ENCODE peak calls at places on chromosomes 16 and 17, in seven cellular contexts. One of them, this sample, is unnamed.

GRCh38 chr16:64182985-64183384 is 938.9 kb downstream of the CDH11 start:
- DNase-seq in H1: no peak
- DNase-seq in GM12891: no peak
- DNase-seq in GM12878: no peak
- DNase-seq in HepG2: no peak
- DNase-seq in SK-N-SH: no peak
- DNase-seq in K562: no peak
- DNase-seq in this sample: no peak

GRCh38 chr17:8091033-8091687 is 3.6 kb upstream of the ALOX12B start:
- DNase-seq in H1: no peak
- DNase-seq in GM12891: peak; percentile 43
- DNase-seq in GM12878: peak; percentile 61
- DNase-seq in HepG2: no peak
- DNase-seq in SK-N-SH: no peak
- DNase-seq in K562: no peak
- DNase-seq in this sample: no peak

GRCh38 chr17:79530361-79531105 is 80.3 kb downstream of the RBFOX3 start:
- DNase-seq in H1: no peak
- DNase-seq in GM12891: no peak
- DNase-seq in GM12878: no peak
- DNase-seq in HepG2: no peak
- DNase-seq in SK-N-SH: no peak
- DNase-seq in K562: no peak
- DNase-seq in this sample: no peak

GRCh38 chr16:89924298-89924924 is 1.3 kb downstream of the TUBB3 start:
- DNase-seq in H1: peak; percentile 84
- DNase-seq in GM12891: no peak
- DNase-seq in GM12878: no peak
- DNase-seq in HepG2: peak; percentile 55
- DNase-seq in SK-N-SH: peak; percentile 67
- DNase-seq in K562: peak; percentile 46
- DNase-seq in this sample: no peak

GRCh38 chr17:45123930-45124796 is 8.2 kb downstream of the PLCD3 start:
- DNase-seq in H1: no peak
- DNase-seq in GM12891: no peak
- DNase-seq in GM12878: no peak
- DNase-seq in HepG2: peak; percentile 86
- DNase-seq in SK-N-SH: peak; percentile 80
- DNase-seq in K562: peak; percentile 77
- DNase-seq in this sample: no peak

GRCh38 chr17:48597775-48598631 is 4.4 kb upstream of the HOXB5 start:
- DNase-seq in H1: no peak
- DNase-seq in GM12891: peak; percentile 58
- DNase-seq in GM12878: no peak
- DNase-seq in HepG2: no peak
- DNase-seq in SK-N-SH: no peak
- DNase-seq in K562: no peak
- DNase-seq in this sample: peak; percentile 61

GRCh38 chr17:44389723-44390202 is 314 bp upstream of the ITGA2B start:
- DNase-seq in H1: no peak
- DNase-seq in GM12891: no peak
- DNase-seq in GM12878: no peak
- DNase-seq in HepG2: no peak
- DNase-seq in SK-N-SH: no peak
- DNase-seq in K562: no peak
- DNase-seq in this sample: no peak

GRCh38 chr17:4499431-4500187 is 928 bp downstream of the SPNS2 start:
- DNase-seq in H1: peak; percentile 75
- DNase-seq in GM12891: no peak
- DNase-seq in GM12878: no peak
- DNase-seq in HepG2: no peak
- DNase-seq in SK-N-SH: peak; percentile 75
- DNase-seq in K562: peak; percentile 39
- DNase-seq in this sample: no peak

GRCh38 chr16:67919618-67920210 is 11.9 kb downstream of the CTRL start:
- DNase-seq in H1: no peak
- DNase-seq in GM12891: no peak
- DNase-seq in GM12878: no peak
- DNase-seq in HepG2: no peak
- DNase-seq in SK-N-SH: no peak
- DNase-seq in K562: no peak
- DNase-seq in this sample: no peak

GRCh38 chr17:18228176-18228682 is 2.8 kb downstream of the LLGL1 start:
- DNase-seq in H1: no peak
- DNase-seq in GM12891: no peak
- DNase-seq in GM12878: no peak
- DNase-seq in HepG2: no peak
- DNase-seq in SK-N-SH: no peak
- DNase-seq in K562: no peak
- DNase-seq in this sample: no peak

GRCh38 chr17:46916211-46916610 is 6.7 kb upstream of the GOSR2 start:
- DNase-seq in H1: no peak
- DNase-seq in GM12891: no peak
- DNase-seq in GM12878: no peak
- DNase-seq in HepG2: no peak
- DNase-seq in SK-N-SH: no peak
- DNase-seq in K562: no peak
- DNase-seq in this sample: no peak

GRCh38 chr17:70378005-70378404 is 208.7 kb downstream of the KCNJ2 start:
- DNase-seq in H1: no peak
- DNase-seq in GM12891: no peak
- DNase-seq in GM12878: no peak
- DNase-seq in HepG2: no peak
- DNase-seq in SK-N-SH: peak; percentile 20
- DNase-seq in K562: no peak
- DNase-seq in this sample: no peak

GRCh38 chr16:21100447-21100846 is 50.2 kb downstream of the DNAH3 start:
- DNase-seq in H1: no peak
- DNase-seq in GM12891: no peak
- DNase-seq in GM12878: no peak
- DNase-seq in HepG2: no peak
- DNase-seq in SK-N-SH: no peak
- DNase-seq in K562: no peak
- DNase-seq in this sample: no peak

GRCh38 chr17:55266051-55266957 is 1.5 kb downstream of the HLF start:
- DNase-seq in H1: peak; percentile 50
- DNase-seq in GM12891: no peak
- DNase-seq in GM12878: no peak
- DNase-seq in HepG2: peak; percentile 64
- DNase-seq in SK-N-SH: peak; percentile 43
- DNase-seq in K562: no peak
- DNase-seq in this sample: no peak

GRCh38 chr17:79832211-79833109 is 6.8 kb downstream of the CBX4 start:
- DNase-seq in H1: peak; percentile 74
- DNase-seq in GM12891: no peak
- DNase-seq in GM12878: no peak
- DNase-seq in HepG2: peak; percentile 85
- DNase-seq in SK-N-SH: peak; percentile 63
- DNase-seq in K562: peak; percentile 67
- DNase-seq in this sample: no peak

GRCh38 chr17:8799001-8799850 is at the start of gene MFSD6L:
- DNase-seq in H1: peak; percentile 83
- DNase-seq in GM12891: no peak
- DNase-seq in GM12878: no peak
- DNase-seq in HepG2: no peak
- DNase-seq in SK-N-SH: no peak
- DNase-seq in K562: no peak
- DNase-seq in this sample: no peak

GRCh38 chr16:83441523-83441922 is 366.3 kb upstream of the HSBP1 start:
- DNase-seq in H1: no peak
- DNase-seq in GM12891: no peak
- DNase-seq in GM12878: no peak
- DNase-seq in HepG2: no peak
- DNase-seq in SK-N-SH: no peak
- DNase-seq in K562: no peak
- DNase-seq in this sample: no peak

GRCh38 chr16:88418869-88419268 is 34.2 kb upstream of the ZFPM1 start:
- DNase-seq in H1: no peak
- DNase-seq in GM12891: no peak
- DNase-seq in GM12878: no peak
- DNase-seq in HepG2: no peak
- DNase-seq in SK-N-SH: peak; percentile 64
- DNase-seq in K562: no peak
- DNase-seq in this sample: no peak
- TF ChIP-seq POLR2AphosphoS5 in H1: no peak
- TF ChIP-seq POLR2AphosphoS5 in GM12891: no peak
- TF ChIP-seq POLR2AphosphoS5 in GM12878: no peak
- TF ChIP-seq POLR2AphosphoS5 in HepG2: no peak
- TF ChIP-seq POLR2AphosphoS5 in SK-N-SH: no peak
- TF ChIP-seq POLR2AphosphoS5 in K562: no peak
- TF ChIP-seq POLR2AphosphoS5 in this sample: no peak

DNA sequence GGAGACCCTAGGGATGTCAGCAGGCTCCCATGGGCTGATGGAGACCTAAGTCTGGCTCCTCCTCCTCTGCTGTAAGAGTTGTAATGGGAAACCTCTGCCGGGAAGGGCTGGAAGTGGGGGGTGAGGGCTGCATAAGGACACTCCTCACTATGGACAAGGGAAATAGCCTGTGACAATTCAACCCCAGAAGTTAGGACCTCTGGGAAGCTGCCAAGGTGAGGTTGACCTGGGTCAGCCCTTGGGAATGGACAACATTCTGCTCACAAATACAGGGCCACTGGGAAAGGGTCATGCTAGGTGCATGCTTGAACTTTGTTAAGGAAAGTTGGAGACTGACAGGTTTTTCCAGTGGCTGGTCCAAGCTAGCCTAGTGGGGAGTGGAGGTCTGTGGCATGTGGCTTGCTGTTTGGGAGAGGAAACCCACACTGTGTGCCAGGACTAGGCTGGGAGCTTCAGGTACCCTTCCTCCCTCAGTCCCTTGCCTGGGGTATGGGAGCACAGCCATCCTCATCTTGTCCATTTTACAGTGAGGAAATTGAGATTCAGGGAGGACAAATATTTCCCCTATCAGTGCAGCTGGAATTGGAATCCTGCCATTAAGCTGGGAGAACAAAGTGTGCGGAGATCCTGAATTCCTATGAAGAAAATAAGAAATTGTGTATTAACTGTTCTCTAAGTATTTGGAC is 190.4 kb downstream of the SALL1 start:
- DNase-seq in H1: no peak
- DNase-seq in GM12891: no peak
- DNase-seq in GM12878: no peak
- DNase-seq in HepG2: no peak
- DNase-seq in SK-N-SH: no peak
- DNase-seq in K562: no peak
- DNase-seq in this sample: no peak
- TF ChIP-seq TAF1 in H1: no peak
- TF ChIP-seq TAF1 in GM12891: no peak
- TF ChIP-seq TAF1 in GM12878: no peak
- TF ChIP-seq TAF1 in HepG2: no peak
- TF ChIP-seq TAF1 in SK-N-SH: no peak
- TF ChIP-seq TAF1 in K562: no peak
- TF ChIP-seq TAF1 in this sample: no peak

GRCh38 chr17:75876190-75876937 is 2.0 kb downstream of the TRIM47 start:
- DNase-seq in H1: peak; percentile 73
- DNase-seq in GM12891: no peak
- DNase-seq in GM12878: no peak
- DNase-seq in HepG2: peak; percentile 97
- DNase-seq in SK-N-SH: peak; percentile 72
- DNase-seq in K562: no peak
- DNase-seq in this sample: no peak

GRCh38 chr17:75875182-75875939 is 3.0 kb downstream of the TRIM47 start:
- DNase-seq in H1: no peak
- DNase-seq in GM12891: no peak
- DNase-seq in GM12878: no peak
- DNase-seq in HepG2: no peak
- DNase-seq in SK-N-SH: peak; percentile 75
- DNase-seq in K562: no peak
- DNase-seq in this sample: no peak

GRCh38 chr17:75874323-75875181 is 3.8 kb downstream of the TRIM47 start:
- DNase-seq in H1: no peak
- DNase-seq in GM12891: no peak
- DNase-seq in GM12878: no peak
- DNase-seq in HepG2: no peak
- DNase-seq in SK-N-SH: peak; percentile 41
- DNase-seq in K562: peak; percentile 9
- DNase-seq in this sample: no peak

GRCh38 chr17:75876938-75877751 is 1.2 kb downstream of the TRIM47 start:
- DNase-seq in H1: peak; percentile 70
- DNase-seq in GM12891: no peak
- DNase-seq in GM12878: no peak
- DNase-seq in HepG2: peak; percentile 74
- DNase-seq in SK-N-SH: peak; percentile 62
- DNase-seq in K562: no peak
- DNase-seq in this sample: no peak

DNA sequence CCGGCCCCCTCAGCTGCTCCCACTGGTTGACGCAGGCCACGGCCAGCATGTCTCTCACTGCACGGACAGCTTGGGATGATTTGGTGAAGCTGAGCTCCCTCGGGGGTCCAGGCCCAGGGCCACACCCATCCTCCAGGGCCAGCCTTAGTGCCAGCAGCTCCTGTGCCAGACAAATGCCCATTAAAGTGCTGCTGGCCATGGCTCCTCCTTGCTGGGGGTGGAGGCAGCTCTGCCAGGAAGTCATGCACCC is 2.5 kb downstream of the TRIM47 start:
- DNase-seq in H1: no peak
- DNase-seq in GM12891: no peak
- DNase-seq in GM12878: no peak
- DNase-seq in HepG2: no peak
- DNase-seq in SK-N-SH: peak; percentile 64
- DNase-seq in K562: no peak
- DNase-seq in this sample: no peak
- TF ChIP-seq POLR2AphosphoS5 in H1: no peak
- TF ChIP-seq POLR2AphosphoS5 in GM12891: no peak
- TF ChIP-seq POLR2AphosphoS5 in GM12878: no peak
- TF ChIP-seq POLR2AphosphoS5 in HepG2: no peak
- TF ChIP-seq POLR2AphosphoS5 in SK-N-SH: no peak
- TF ChIP-seq POLR2AphosphoS5 in K562: no peak
- TF ChIP-seq POLR2AphosphoS5 in this sample: no peak

DNA sequence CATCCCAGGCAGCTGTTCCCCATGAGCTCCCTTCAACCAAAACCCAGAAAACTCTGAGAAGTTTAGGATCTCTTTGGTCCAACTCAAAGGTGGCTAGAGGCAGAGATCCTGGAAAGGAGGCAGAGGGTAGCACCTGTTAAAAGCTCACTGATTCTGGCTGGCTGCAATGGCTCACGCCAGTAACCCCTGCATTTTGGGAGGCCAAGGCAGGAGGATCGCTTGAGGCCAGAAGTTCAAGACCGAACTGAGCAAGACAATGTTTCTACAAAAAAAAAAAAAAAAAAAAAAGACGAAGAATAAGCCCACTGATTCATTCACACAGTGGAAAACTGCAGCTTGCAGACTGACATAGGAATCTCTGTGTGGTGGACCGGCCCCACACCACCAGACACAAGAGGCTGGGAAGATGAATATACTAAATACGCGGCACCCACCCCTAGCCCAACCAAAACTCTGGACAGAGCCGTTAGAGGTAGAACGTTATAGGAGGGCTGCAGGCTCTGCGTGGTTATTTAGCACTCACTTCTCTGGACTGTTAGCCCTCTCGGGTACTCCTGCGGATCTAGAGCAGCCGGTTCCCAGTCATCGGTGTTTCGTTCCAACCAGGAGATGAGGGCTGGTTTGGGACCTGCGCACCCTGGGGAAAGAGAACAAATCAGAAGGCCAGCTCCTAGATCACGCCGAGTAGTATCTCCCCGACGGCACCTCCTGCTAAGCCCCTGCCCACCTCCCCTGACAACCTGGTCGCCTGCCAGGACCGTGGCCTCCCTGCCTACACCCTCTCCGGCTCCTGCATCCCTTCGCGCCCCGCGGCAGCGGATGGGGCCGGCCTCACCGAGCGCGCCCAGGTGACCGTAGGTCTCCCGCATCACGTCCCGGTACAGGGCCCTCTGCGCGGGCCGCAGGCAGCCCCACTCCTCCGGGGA is 924 bp downstream of the ZNF689 start:
- DNase-seq in H1: peak; percentile 77
- DNase-seq in GM12891: peak; percentile 56
- DNase-seq in GM12878: no peak
- DNase-seq in HepG2: no peak
- DNase-seq in SK-N-SH: peak; percentile 84
- DNase-seq in K562: peak; percentile 69
- DNase-seq in this sample: peak; percentile 55
- TF ChIP-seq TAF1 in H1: no peak
- TF ChIP-seq TAF1 in GM12891: no peak
- TF ChIP-seq TAF1 in GM12878: peak; percentile 16
- TF ChIP-seq TAF1 in HepG2: no peak
- TF ChIP-seq TAF1 in SK-N-SH: no peak
- TF ChIP-seq TAF1 in K562: no peak
- TF ChIP-seq TAF1 in this sample: no peak